ENCODE peak calls at places on chromosomes 12 and 14, in ten cellular contexts. L is prostate gland, O is right lobe of liver, R is AG04449, G is HCT116, V is PC-3, C is upper lobe of left lung, E is fibroblast of the aortic adventitia, Z is cardiac fibroblast, N is astrocyte of the spinal cord. D is an unnamed sample.

GRCh38 chr12:92695056-92695455 is 7.7 kb upstream of the PLEKHG7 start:
- DNase-seq in L (no peak), Z (no peak), G (no peak), R (no peak), N (no peak), V (no peak), E (no peak), C (no peak), O (no peak), D (no peak)

GRCh38 chr12:86914716-86915115 is 658.5 kb upstream of the MGAT4C start:
- DNase-seq in C (no peak), N (peak), R (no peak), V (peak), G (peak), E (peak), Z (peak), L (no peak), O (no peak), D (no peak)

GRCh38 chr12:106101798-106102197 is 37.0 kb downstream of the NUAK1 start:
- DNase-seq in E (no peak), V (no peak), G (no peak), L (no peak), N (no peak), Z (no peak), R (no peak), O (no peak), C (no peak), D (no peak)

GRCh38 chr12:2765608-2766007 is 29.2 kb upstream of the FKBP4 start:
- DNase-seq in G (no peak), R (no peak), O (no peak), E (no peak), C (no peak), Z (no peak), L (no peak), N (no peak), V (no peak), D (no peak)

GRCh38 chr12:116068371-116068770 is 209.1 kb downstream of the MED13L start:
- DNase-seq in N (no peak), Z (no peak), E (no peak), C (no peak), O (no peak), V (no peak), R (no peak), L (no peak), G (no peak), D (no peak)

GRCh38 chr12:120500577-120500976 is 4.7 kb downstream of the DYNLL1 start:
- DNase-seq in O (no peak), L (no peak), V (no peak), Z (peak), N (no peak), G (no peak), E (peak), R (no peak), C (no peak), D (no peak)

GRCh38 chr14:58353516-58354299 is 42.0 kb upstream of the TOMM20L start:
- DNase-seq in E (peak), N (no peak), C (no peak), L (no peak), V (no peak), Z (no peak), G (no peak), R (no peak), O (no peak), D (no peak)

GRCh38 chr14:73227812-73228781 is 9.2 kb upstream of the PAPLN start:
- DNase-seq in N (peak), O (no peak), L (no peak), G (no peak), C (peak), V (peak), R (peak), E (peak), Z (peak), D (no peak)

GRCh38 chr12:124098101-124098757 is 125.2 kb downstream of the ZNF664 start:
- DNase-seq in C (no peak), N (no peak), O (no peak), E (no peak), Z (no peak), L (no peak), V (no peak), R (no peak), G (no peak), D (no peak)

GRCh38 chr14:96058606-96059200 is 19.5 kb downstream of the C14orf132 start:
- DNase-seq in N (no peak), O (no peak), Z (no peak), E (no peak), R (no peak), L (no peak), G (no peak), C (no peak), V (no peak), D (peak)

GRCh38 chr12:116700066-116700465 is 37.8 kb downstream of the SPRING1 start:
- DNase-seq in L (no peak), G (no peak), O (no peak), C (no peak), Z (no peak), N (no peak), R (no peak), E (no peak), V (no peak), D (no peak)

GRCh38 chr12:82650627-82651337 is 35.9 kb upstream of the TMTC2 start:
- DNase-seq in R (no peak), C (no peak), E (peak), L (no peak), G (peak), V (peak), O (no peak), Z (peak), N (peak), D (peak)

GRCh38 chr12:62291888-62292760 is 31.9 kb downstream of the USP15 start:
- DNase-seq in L (no peak), G (no peak), R (no peak), C (no peak), E (no peak), O (no peak), Z (peak), N (peak), V (peak), D (no peak)

GRCh38 chr12:52575256-52575655 is 1.6 kb upstream of the KRT74 start:
- DNase-seq in N (no peak), L (no peak), Z (no peak), G (no peak), V (no peak), O (no peak), C (peak), R (no peak), E (no peak), D (no peak)

GRCh38 chr12:32918890-32919791 is 22.6 kb upstream of the PKP2 start:
- DNase-seq in E (peak), C (no peak), N (peak), O (no peak), Z (peak), G (no peak), L (no peak), V (peak), R (no peak), D (no peak)

GRCh38 chr12:12726543-12727093 is 9.4 kb downstream of the CDKN1B start:
- DNase-seq in V (peak), N (peak), R (no peak), E (peak), C (no peak), L (no peak), Z (peak), G (no peak), O (no peak), D (no peak)

GRCh38 chr12:7160183-7160582 is 29.3 kb upstream of the PEX5 start:
- DNase-seq in R (no peak), E (no peak), V (no peak), O (no peak), Z (no peak), C (no peak), N (no peak), G (no peak), L (no peak), D (no peak)

GRCh38 chr14:101876539-101876938 is 87.8 kb upstream of the DYNC1H1 start:
- DNase-seq in Z (peak), L (peak), G (no peak), O (no peak), R (no peak), E (peak), C (no peak), V (no peak), N (no peak), D (peak)

GRCh38 chr14:22095845-22096510 is 422.4 kb upstream of the OR4E1 start:
- DNase-seq in Z (no peak), E (no peak), R (no peak), O (no peak), C (no peak), N (no peak), L (no peak), V (no peak), G (no peak), D (no peak)

GRCh38 chr14:64705406-64706118 is 1.3 kb downstream of the PLEKHG3 start:
- DNase-seq in L (peak), V (no peak), R (no peak), C (peak), N (no peak), O (peak), Z (no peak), G (no peak), E (no peak), D (no peak)

GRCh38 chr12:80100566-80100965 is 1.2 kb downstream of the OTOGL start:
- DNase-seq in L (no peak), G (no peak), R (no peak), Z (no peak), O (no peak), V (peak), E (peak), N (peak), C (no peak), D (no peak)

GRCh38 chr12:1517007-1517406 is 77.4 kb downstream of the FBXL14 start:
- DNase-seq in V (peak), O (peak), E (peak), G (no peak), C (no peak), N (peak), L (no peak), R (peak), Z (peak), D (no peak)

GRCh38 chr12:57896139-57896436 is 45.3 kb upstream of the ATP23 start:
- DNase-seq in Z (peak), O (no peak), N (peak), R (no peak), V (no peak), L (no peak), E (peak), C (no peak), G (no peak), D (no peak)

GRCh38 chr12:55762646-55763045 is 19.7 kb downstream of the GDF11 start:
- DNase-seq in E (no peak), R (no peak), C (no peak), L (no peak), O (no peak), N (no peak), V (no peak), G (no peak), Z (no peak), D (no peak)

GRCh38 chr12:6106208-6106607 is 18.3 kb downstream of the VWF start:
- DNase-seq in E (no peak), R (no peak), G (no peak), N (no peak), C (no peak), O (no peak), Z (no peak), V (no peak), L (no peak), D (no peak)

GRCh38 chr12:9101018-9101687 is 14.6 kb downstream of the A2M start:
- DNase-seq in R (no peak), N (no peak), C (no peak), V (no peak), Z (no peak), G (no peak), L (no peak), O (no peak), E (no peak), D (no peak)

GRCh38 chr14:90017371-90017770 is 44.4 kb upstream of the KCNK13 start:
- DNase-seq in Z (no peak), O (no peak), C (no peak), V (no peak), E (peak), N (no peak), R (no peak), L (no peak), G (no peak), D (no peak)

GRCh38 chr12:120230326-120230973 is 29.5 kb upstream of the RPLP0 start:
- DNase-seq in E (peak), O (no peak), L (peak), N (peak), G (peak), R (peak), C (no peak), Z (peak), V (peak), D (peak)

GRCh38 chr12:124466200-124467128 is 100.9 kb downstream of the NCOR2 start:
- DNase-seq in L (no peak), Z (peak), C (peak), N (peak), O (no peak), E (no peak), R (no peak), V (no peak), G (no peak), D (peak)

GRCh38 chr12:102811125-102811737 is 105.8 kb downstream of the PAH start:
- DNase-seq in R (no peak), N (no peak), V (peak), Z (peak), G (peak), O (no peak), E (no peak), L (no peak), C (no peak), D (no peak)

GRCh38 chr12:40107098-40107802 is 1.4 kb upstream of the SLC2A13 start:
- DNase-seq in C (peak), Z (peak), E (peak), N (peak), G (peak), O (peak), R (peak), V (peak), L (peak), D (peak)

DNA sequence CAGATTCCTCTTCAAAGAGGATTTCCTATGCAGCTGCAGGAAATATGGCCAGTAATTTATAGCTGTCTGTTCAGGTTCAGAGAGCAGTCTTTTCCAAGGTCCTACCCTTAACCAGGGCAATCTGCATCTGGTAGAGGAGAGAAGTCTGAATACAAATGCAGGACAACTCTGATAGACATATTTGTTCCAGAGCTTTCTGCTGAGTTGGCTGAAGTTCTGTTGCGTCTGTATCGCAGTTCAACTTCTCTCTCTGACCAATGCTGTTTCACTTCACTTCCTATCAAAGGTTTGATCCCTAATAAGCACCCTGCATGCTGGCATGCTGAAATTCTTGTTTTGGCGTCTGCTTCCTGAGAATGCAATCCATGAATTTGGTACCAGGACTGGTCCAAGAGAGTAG is 14.0 kb upstream of the CCDC91 start:
- DNase-seq in R (no peak), N (no peak), E (no peak), O (no peak), L (no peak), Z (no peak), C (no peak), V (no peak), G (no peak), D (no peak)
- H3K4me3 ChIP-seq in R (no peak), N (no peak), E (no peak), O (no peak), L (no peak), Z (no peak), C (no peak), V (no peak), G (no peak), D (no peak)

GRCh38 chr12:14795028-14795448 is 8.2 kb downstream of the WBP11 start:
- DNase-seq in O (no peak), R (no peak), L (no peak), G (no peak), V (no peak), N (no peak), C (no peak), Z (peak), E (peak), D (no peak)
- TF ChIP-seq CTCF in O (no peak), R (no peak), L (no peak), G (no peak), V (no peak), N (no peak), C (no peak), Z (no peak), E (no peak), D (no peak)

GRCh38 chr12:11687538-11687937 is 38.1 kb downstream of the ETV6 start:
- DNase-seq in E (no peak), G (no peak), N (no peak), C (no peak), Z (no peak), V (no peak), O (no peak), L (no peak), R (no peak), D (no peak)
- H3K4me3 ChIP-seq in E (no peak), G (no peak), N (no peak), C (no peak), Z (no peak), V (no peak), O (no peak), L (no peak), R (no peak), D (no peak)

DNA sequence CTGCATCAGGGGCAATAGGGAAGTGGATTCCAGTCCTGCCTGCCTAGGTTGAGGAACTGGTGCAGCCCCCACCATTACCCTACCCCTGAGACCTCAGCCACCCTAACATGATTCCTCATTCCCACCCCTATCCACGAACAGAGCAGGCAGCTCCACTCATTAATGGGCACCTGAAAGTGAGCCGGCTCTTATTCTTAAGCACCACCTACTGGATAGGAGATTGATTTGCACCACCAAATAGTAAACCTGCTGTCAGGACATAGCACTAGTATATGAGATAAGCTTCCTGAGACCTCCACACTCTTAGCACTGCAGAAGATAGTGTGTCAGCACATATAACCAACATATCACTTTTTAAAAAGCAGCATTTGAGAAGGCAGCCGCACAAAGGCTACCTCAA is 573.2 kb downstream of the SOX5 start:
- DNase-seq in O (no peak), R (no peak), V (no peak), N (no peak), C (no peak), L (no peak), Z (peak), G (no peak), E (no peak), D (no peak)
- TF ChIP-seq CTCF in O (peak), R (no peak), V (no peak), N (peak), C (no peak), L (no peak), Z (peak), G (no peak), E (no peak), D (no peak)

DNA sequence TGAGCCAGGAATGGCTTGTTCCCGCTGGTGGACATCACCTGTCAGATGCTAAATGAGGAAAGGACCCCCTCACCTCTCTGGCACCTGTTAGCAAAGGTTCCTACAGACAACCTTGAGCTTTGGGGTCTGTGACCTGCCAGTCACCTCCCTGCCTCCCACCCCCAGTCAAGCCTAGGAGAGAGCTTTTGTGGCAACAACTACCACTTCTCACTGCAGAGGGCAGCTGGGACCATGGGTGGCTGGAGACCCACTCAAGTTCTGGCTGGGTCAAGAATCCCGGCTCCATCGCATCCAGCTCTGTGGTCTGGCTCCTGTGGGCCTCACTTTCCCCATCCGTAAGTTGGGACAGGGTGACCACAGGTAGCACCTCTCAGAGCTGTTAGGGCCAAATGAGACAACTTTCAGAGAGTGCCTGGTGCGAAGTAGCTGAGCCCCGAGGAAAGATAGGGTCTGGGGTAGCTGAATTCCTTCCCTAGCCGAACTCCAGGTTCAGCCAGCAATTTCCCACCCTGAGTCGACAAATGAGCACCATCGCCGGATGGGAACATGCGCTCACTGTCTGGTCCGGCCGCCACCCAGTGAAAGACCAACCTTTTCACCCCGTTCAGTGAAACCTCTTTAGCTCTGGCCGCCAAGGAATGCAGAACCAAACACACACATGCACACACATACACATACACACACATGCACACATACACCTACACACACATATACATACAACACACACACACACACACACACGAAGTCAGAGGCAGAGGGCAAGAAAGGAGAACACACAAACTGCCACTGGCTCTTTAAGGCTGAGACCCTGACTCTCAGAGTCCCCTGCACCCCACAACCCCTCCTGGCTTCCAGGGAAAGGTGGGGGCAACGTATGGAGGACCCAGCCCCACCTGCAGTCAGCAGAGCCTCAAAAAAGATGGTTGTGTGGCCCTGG is 1.9 kb downstream of the TMEM119 start:
- DNase-seq in E (no peak), C (no peak), O (no peak), G (no peak), Z (no peak), R (no peak), N (no peak), L (no peak), V (no peak), D (no peak)
- H3K4me3 ChIP-seq in E (peak), C (peak), O (no peak), G (no peak), Z (no peak), R (peak), N (no peak), L (no peak), V (no peak), D (peak)

DNA sequence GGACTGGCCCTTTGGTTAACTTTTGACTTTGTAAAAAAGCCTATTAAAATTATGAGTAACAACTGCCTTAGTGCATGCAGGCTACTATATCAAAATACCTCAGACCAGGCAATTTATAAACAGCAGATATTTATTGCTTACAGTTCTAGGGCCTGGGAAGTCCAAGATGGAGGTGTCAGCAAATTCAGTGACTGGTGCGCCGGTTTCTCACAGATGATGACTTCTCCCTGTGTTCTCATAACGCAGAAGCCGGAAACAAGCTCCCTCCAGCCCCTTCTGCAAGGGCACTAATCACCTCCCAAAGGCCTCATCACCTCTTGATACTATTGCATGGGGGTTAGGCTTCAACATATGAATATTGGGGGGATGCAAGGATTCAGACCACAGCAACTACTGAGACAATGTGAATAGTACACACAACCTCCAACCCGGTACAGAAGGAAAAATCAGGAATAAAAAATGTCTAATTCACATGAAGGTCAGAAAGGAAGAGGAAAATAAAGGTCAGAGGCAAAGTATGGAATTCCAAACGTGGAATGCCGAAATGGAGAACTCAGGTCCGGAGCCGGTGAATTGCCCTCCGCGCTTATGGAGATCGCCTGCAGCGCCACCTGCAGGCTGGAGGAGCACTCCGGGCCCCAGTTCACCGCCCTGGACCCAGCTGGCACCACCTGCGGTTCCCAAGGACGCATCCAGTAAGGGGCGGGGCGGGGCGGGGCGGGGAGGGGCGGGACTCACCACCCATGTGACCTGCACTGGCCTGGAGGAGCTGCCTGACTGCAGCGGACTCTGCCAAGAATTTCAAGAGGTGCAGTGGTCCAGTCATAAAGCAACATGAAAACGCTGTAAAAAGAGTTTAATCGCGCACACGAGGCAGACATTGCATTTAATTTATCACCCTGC is 203.4 kb downstream of the KIF26A start:
- DNase-seq in V (peak), C (peak), L (no peak), E (no peak), Z (peak), G (peak), N (no peak), R (no peak), O (peak), D (peak)
- TF ChIP-seq CTCF in V (peak), C (peak), L (peak), E (no peak), Z (no peak), G (peak), N (no peak), R (no peak), O (peak), D (no peak)

D was measured in stomach.